ENCODE peak calls at places on chromosome 18, in four cellular contexts. I, A, N and R are unnamed samples.

GRCh38 chr18:34886162-34886561 is 155.1 kb upstream of the MAPRE2 start:
- DNase-seq in N (no peak), A (no peak), I (no peak), R (no peak)

GRCh38 chr18:23852236-23853045 is 162.1 kb upstream of the TTC39C start:
- DNase-seq in I (no peak), N (no peak), A (no peak), R (no peak)

GRCh38 chr18:78125497-78125896 is 854.1 kb upstream of the SALL3 start:
- DNase-seq in I (no peak), N (no peak), A (no peak), R (no peak)

GRCh38 chr18:9575558-9575957 is 38.8 kb downstream of the PPP4R1 start:
- DNase-seq in I (peak; percentile 67), N (peak; percentile 94), A (peak; percentile 67), R (peak; percentile 84)

GRCh38 chr18:37163119-37163518 is 334.2 kb downstream of the KIAA1328 start:
- DNase-seq in I (no peak), N (no peak), A (no peak), R (no peak)

GRCh38 chr18:21191596-21192307 is 50.3 kb upstream of the GREB1L start:
- DNase-seq in N (peak; percentile 39), A (peak; percentile 69), I (peak; percentile 56), R (no peak)

GRCh38 chr18:9139400-9140039 is 2.9 kb downstream of the ANKRD12 start:
- DNase-seq in N (no peak), A (no peak), I (no peak), R (no peak)

GRCh38 chr18:29644276-29644675 is 1398.3 kb downstream of the DSC3 start:
- DNase-seq in N (peak; percentile 57), I (no peak), A (no peak), R (peak; percentile 28)

GRCh38 chr18:33231474-33232317 is 208.8 kb downstream of the CCDC178 start:
- DNase-seq in I (peak; percentile 54), N (peak; percentile 76), A (peak; percentile 88), R (peak; percentile 29)

GRCh38 chr18:9333441-9334350 is 877 bp upstream of the TWSG1 start:
- DNase-seq in I (no peak), N (no peak), A (no peak), R (no peak)

GRCh38 chr18:13982136-13982535 is 66.8 kb upstream of the MC2R start:
- DNase-seq in A (peak; percentile 29), I (no peak), N (no peak), R (no peak)

GRCh38 chr18:22467760-22468553 is 50.2 kb upstream of the CTAGE1 start:
- DNase-seq in N (peak; percentile 95), I (no peak), A (no peak), R (peak; percentile 85)

GRCh38 chr18:21599585-21600525 is 649 bp downstream of the ESCO1 start:
- DNase-seq in N (peak; percentile 7), I (peak; percentile 62), A (peak; percentile 65), R (no peak)

GRCh38 chr18:27954226-27954625 is 222.7 kb downstream of the CDH2 start:
- DNase-seq in I (no peak), N (peak; percentile 80), A (no peak), R (no peak)

GRCh38 chr18:10040287-10041011 is 126.6 kb downstream of the VAPA start:
- DNase-seq in I (no peak), A (no peak), N (no peak), R (no peak)

GRCh38 chr18:10760986-10761385 is 235.2 kb downstream of the NAPG start:
- DNase-seq in N (no peak), A (no peak), I (no peak), R (no peak)

GRCh38 chr18:12668041-12668440 is 10.1 kb upstream of the SPIRE1 start:
- DNase-seq in N (no peak), I (no peak), A (no peak), R (no peak)

GRCh38 chr18:12403601-12404506 is 3.9 kb upstream of the PRELID3A start:
- DNase-seq in A (no peak), N (peak; percentile 74), I (no peak), R (peak; percentile 71)

GRCh38 chr18:10365021-10365420 is 89.4 kb upstream of the APCDD1 start:
- DNase-seq in N (no peak), I (no peak), A (no peak), R (no peak)

GRCh38 chr18:35971661-35972196 is 750 bp upstream of the RMP24 start:
- DNase-seq in A (no peak), N (no peak), I (no peak), R (no peak)

GRCh38 chr18:77099501-77100370 is 32.8 kb downstream of the MBP start:
- DNase-seq in A (no peak), I (no peak), N (no peak), R (no peak)

GRCh38 chr18:12598181-12598921 is 59.6 kb downstream of the SPIRE1 start:
- DNase-seq in N (peak; percentile 54), A (peak; percentile 21), I (no peak), R (no peak)

GRCh38 chr18:77063256-77063655 is 69.3 kb downstream of the MBP start:
- DNase-seq in N (peak; percentile 81), A (no peak), I (no peak), R (no peak)

GRCh38 chr18:50128506-50129271 is 66.3 kb downstream of the MYO5B start:
- DNase-seq in A (no peak), N (no peak), I (no peak), R (no peak)

GRCh38 chr18:44819944-44820510 is 139.3 kb downstream of the SETBP1 start:
- DNase-seq in I (no peak), A (no peak), N (no peak), R (no peak)

GRCh38 chr18:9335255-9336045 is 877 bp downstream of the TWSG1 start:
- DNase-seq in A (no peak), I (no peak), N (peak; percentile 41), R (no peak)

GRCh38 chr18:22188551-22189267 is 19.3 kb downstream of the GATA6 start:
- DNase-seq in A (no peak), N (no peak), I (no peak), R (no peak)

GRCh38 chr18:27008575-27008974 is 143.1 kb upstream of the AQP4 start:
- DNase-seq in A (no peak), N (no peak), I (no peak), R (no peak)

GRCh38 chr18:10051877-10052631 is 138.2 kb downstream of the VAPA start:
- DNase-seq in A (no peak), N (peak; percentile 85), I (no peak), R (no peak)

GRCh38 chr18:38940863-38941531 is 1375.4 kb upstream of the CELF4 start:
- DNase-seq in N (peak; percentile 78), A (no peak), I (no peak), R (peak; percentile 96)

GRCh38 chr18:61400714-61401113 is 67.5 kb downstream of the CDH20 start:
- DNase-seq in N (peak; percentile 83), A (no peak), I (no peak), R (peak; percentile 10)

GRCh38 chr18:59238385-59238784 is 18.4 kb downstream of the GRP start:
- DNase-seq in A (no peak), N (no peak), I (no peak), R (no peak)

GRCh38 chr18:62867521-62867920 is 152.2 kb downstream of the PHLPP1 start:
- DNase-seq in I (no peak), N (no peak), A (no peak), R (no peak)
- TF ChIP-seq CTCF in I (no peak), N (no peak), A (no peak), R (no peak)

GRCh38 chr18:55775972-55776371 is 188.0 kb upstream of the TCF4 start:
- DNase-seq in I (no peak), N (no peak), A (no peak), R (no peak)
- TF ChIP-seq CTCF in I (no peak), N (peak; percentile 27), A (no peak), R (peak; percentile 4)

DNA sequence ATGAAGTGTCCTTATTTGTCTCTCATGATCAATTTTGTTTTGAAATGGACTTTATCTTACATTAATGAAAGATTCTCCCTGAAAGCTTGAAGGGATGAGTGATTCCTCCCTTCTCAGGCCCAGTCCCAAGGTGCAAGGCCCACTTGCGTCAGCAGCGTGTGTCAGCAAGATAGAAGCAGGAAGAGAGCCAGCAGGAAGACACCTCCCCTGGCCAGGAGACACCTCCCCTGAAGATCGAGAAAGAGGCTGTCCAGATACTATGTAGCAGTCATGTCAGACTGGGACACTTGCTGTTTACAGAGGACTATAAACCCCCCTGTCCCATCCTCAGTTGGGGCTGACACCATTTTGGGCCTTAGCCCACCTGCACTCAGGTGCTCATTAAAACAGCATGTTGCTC is 38.3 kb downstream of the TIMM21 start:
- DNase-seq in I (no peak), N (no peak), A (no peak), R (no peak)
- TF ChIP-seq CTCF in I (no peak), N (no peak), A (no peak), R (no peak)

GRCh38 chr18:47997338-47997780 is 66.9 kb upstream of the SMAD2 start:
- DNase-seq in A (no peak), N (no peak), I (no peak), R (no peak)
- TF ChIP-seq CTCF in A (peak; percentile 81), N (peak; percentile 40), I (no peak), R (peak; percentile 73)

DNA sequence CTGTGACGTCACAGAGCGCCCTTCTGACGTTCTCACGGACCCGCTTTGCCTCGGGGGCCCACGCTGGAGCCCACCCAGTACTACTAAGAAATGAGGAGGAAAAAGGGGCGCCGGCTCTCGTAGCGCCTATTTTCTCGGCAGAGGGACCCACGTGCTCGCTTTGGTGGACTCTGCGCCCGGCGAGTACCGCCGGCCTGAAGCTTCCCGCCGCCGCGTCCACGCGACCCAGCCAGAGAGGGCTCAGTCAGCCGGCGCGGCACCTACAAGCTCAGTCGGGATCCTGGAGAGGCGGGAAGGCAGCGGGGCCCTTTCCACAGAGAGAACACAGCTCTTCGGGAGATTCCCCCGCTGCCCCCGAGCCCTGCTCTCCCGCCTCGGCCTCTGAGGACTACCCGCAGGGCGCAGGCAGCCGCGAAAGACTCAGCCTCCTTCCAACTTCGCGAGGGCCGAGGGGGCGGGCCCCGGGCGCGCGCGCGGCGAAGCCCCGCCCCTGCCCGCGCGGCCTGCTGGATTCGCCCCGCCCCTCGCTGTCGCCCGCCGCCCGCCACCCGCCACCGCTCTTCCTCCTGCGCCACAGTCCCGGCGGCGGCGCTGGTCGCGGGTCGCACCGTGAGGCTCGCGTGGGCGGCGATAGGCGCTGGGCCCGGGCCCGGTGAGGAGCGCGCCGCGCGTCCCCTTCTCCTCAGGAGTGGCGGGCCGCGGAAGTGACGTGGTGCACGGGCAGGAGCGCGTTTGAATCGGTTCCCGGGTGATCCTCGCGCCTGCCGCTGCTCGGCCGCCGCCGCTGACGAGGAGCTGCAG is at the start of gene SMCHD1:
- DNase-seq in A (peak; percentile 77), N (peak; percentile 80), I (peak; percentile 73), R (peak; percentile 21)
- TF ChIP-seq CTCF in A (no peak), N (no peak), I (no peak), R (no peak)

GRCh38 chr18:55185391-55185790 is 226.1 kb upstream of the CCDC68 start:
- DNase-seq in A (no peak), N (peak; percentile 10), I (no peak), R (no peak)

GRCh38 chr18:55189972-55190371 is 230.7 kb upstream of the CCDC68 start:
- DNase-seq in I (no peak), N (no peak), A (no peak), R (no peak)

GRCh38 chr18:55186588-55186987 is 227.3 kb upstream of the CCDC68 start:
- DNase-seq in N (no peak), I (no peak), A (no peak), R (no peak)
- TF ChIP-seq CTCF in N (no peak), I (no peak), A (no peak), R (no peak)